ENCODE peak calls at places on chromosomes 2 and 18, in nine cellular contexts. R is choroid plexus epithelial cell; T is MCF 10A; E is stimulated activated CD4-positive, alpha-beta T cell treated with anti-CD3 and anti-CD28 coated beads, TNF-alpha, amount 100 ng/mL, for 4 hours; Y is stimulated activated CD8-positive, alpha-beta memory T cell treated with anti-CD3 and anti-CD28 coated beads, Interleukin-7, amount 100 ng/mL, for 4 hours; J is CD8-positive, alpha-beta memory T cell; D is stimulated activated naive CD8-positive, alpha-beta T cell treated with anti-CD3 and anti-CD28 coated beads, Interleukin-15, amount 100 ng/mL, for 72 hours; H is A549; O is NCI-H146. I is an unnamed sample.

GRCh38 chr2:239818086-239818485 is 207.1 kb downstream of the NDUFA10 start:
- DNase-seq in T (no peak), J (no peak), Y (no peak), E (no peak), R (no peak), O (no peak), H (no peak), D (no peak), I (no peak)

GRCh38 chr2:97889156-97889555 is 106.6 kb downstream of the TMEM131 start:
- DNase-seq in E (no peak), H (no peak), R (no peak), O (no peak), J (no peak), D (no peak), Y (no peak), T (no peak), I (no peak)

GRCh38 chr2:239691720-239692119 is 290.9 kb upstream of the HDAC4 start:
- DNase-seq in R (no peak), H (no peak), T (no peak), J (no peak), Y (no peak), E (no peak), O (no peak), D (no peak), I (no peak)

GRCh38 chr2:23900133-23900926 is 26.6 kb downstream of the ATAD2B start:
- DNase-seq in J (no peak), Y (no peak), H (peak; percentile 54), E (no peak), O (no peak), T (peak; percentile 35), D (no peak), R (no peak), I (no peak)

GRCh38 chr2:25960920-25961319 is 21.4 kb downstream of the KIF3C start:
- DNase-seq in T (peak; percentile 51), D (no peak), J (no peak), E (no peak), H (no peak), R (peak; percentile 59), Y (no peak), O (no peak), I (no peak)

GRCh38 chr18:57353940-57354461 is 1.6 kb downstream of the ST8SIA3 start:
- DNase-seq in H (peak; percentile 4), R (peak; percentile 41), E (no peak), J (no peak), T (no peak), Y (no peak), D (peak; percentile 13), O (peak; percentile 77), I (peak; percentile 50)

GRCh38 chr2:28427741-28428412 is 35.2 kb downstream of the FOSL2 start:
- DNase-seq in T (no peak), O (no peak), E (no peak), D (no peak), H (no peak), J (no peak), R (no peak), Y (no peak), I (no peak)

GRCh38 chr2:86000131-86000937 is 105.4 kb downstream of the POLR1A start:
- DNase-seq in O (no peak), H (no peak), D (no peak), Y (no peak), R (peak; percentile 21), E (no peak), J (no peak), T (no peak), I (no peak)

GRCh38 chr2:216956820-216957493 is 97.1 kb upstream of the TNP1 start:
- DNase-seq in D (no peak), R (peak; percentile 55), Y (no peak), E (no peak), J (no peak), T (no peak), O (no peak), H (no peak), I (no peak)

GRCh38 chr18:9949861-9950260 is 36.0 kb downstream of the VAPA start:
- DNase-seq in J (no peak), D (no peak), E (no peak), R (no peak), H (peak; percentile 29), O (no peak), T (no peak), Y (no peak), I (no peak)

GRCh38 chr2:8577573-8577972 is 104.3 kb upstream of the ID2 start:
- DNase-seq in T (no peak), E (no peak), H (no peak), R (no peak), Y (no peak), J (no peak), O (no peak), D (no peak), I (no peak)

GRCh38 chr2:191835539-191836350 is 11.1 kb downstream of the CAVIN2 start:
- DNase-seq in T (no peak), D (no peak), J (no peak), H (no peak), Y (no peak), E (no peak), O (no peak), R (no peak), I (no peak)

GRCh38 chr2:191018663-191019119 is 4.7 kb upstream of the STAT1 start:
- DNase-seq in D (peak; percentile 54), J (peak; percentile 49), Y (no peak), E (no peak), H (no peak), T (no peak), O (no peak), R (no peak), I (no peak)

GRCh38 chr2:79849949-79850348 is 337.1 kb downstream of the CTNNA2 start:
- DNase-seq in T (no peak), H (no peak), J (no peak), D (no peak), Y (no peak), O (no peak), E (no peak), R (no peak), I (no peak)

GRCh38 chr2:31736695-31737454 is 156.1 kb upstream of the SRD5A2 start:
- DNase-seq in O (no peak), Y (no peak), T (no peak), R (no peak), J (no peak), E (no peak), H (no peak), D (no peak), I (no peak)

GRCh38 chr2:22894761-22895160 is 490.2 kb upstream of the KLHL29 start:
- DNase-seq in E (no peak), D (no peak), J (no peak), T (no peak), O (peak; percentile 26), R (no peak), H (no peak), Y (no peak), I (no peak)

GRCh38 chr18:63878343-63878742 is 9.2 kb upstream of the SERPINB2 start:
- DNase-seq in O (no peak), D (no peak), E (no peak), Y (no peak), T (peak; percentile 40), R (peak; percentile 78), J (no peak), H (no peak), I (no peak)

GRCh38 chr18:11872479-11873136 is 21.4 kb downstream of the CHMP1B start:
- DNase-seq in Y (no peak), H (peak; percentile 67), J (no peak), E (no peak), R (peak; percentile 66), D (no peak), T (peak; percentile 73), O (peak; percentile 76), I (no peak)

GRCh38 chr2:217064234-217065103 is 204.6 kb upstream of the TNP1 start:
- DNase-seq in R (peak; percentile 95), E (no peak), H (no peak), T (no peak), O (no peak), Y (no peak), J (no peak), D (no peak), I (no peak)

GRCh38 chr2:190648289-190649034 is 421 bp upstream of the NAB1 start:
- DNase-seq in O (peak; percentile 89), H (peak; percentile 89), E (peak; percentile 75), R (peak; percentile 95), Y (peak; percentile 82), D (peak; percentile 87), J (peak; percentile 94), T (peak; percentile 89), I (peak; percentile 81)

GRCh38 chr2:164934790-164935466 is 20.4 kb downstream of the SLC38A11 start:
- DNase-seq in J (no peak), Y (no peak), R (no peak), T (no peak), O (peak; percentile 95), H (no peak), D (no peak), E (no peak), I (peak; percentile 32)

GRCh38 chr18:79479114-79479760 is 83.5 kb downstream of the NFATC1 start:
- DNase-seq in E (no peak), Y (no peak), D (no peak), J (peak; percentile 37), T (no peak), H (no peak), O (no peak), R (no peak), I (no peak)

GRCh38 chr2:18924905-18925691 is 335.7 kb upstream of the NT5C1B start:
- DNase-seq in E (no peak), T (no peak), H (no peak), J (no peak), O (no peak), D (no peak), R (peak; percentile 92), Y (no peak), I (no peak)

GRCh38 chr2:17752892-17753802 is 463 bp downstream of the SMC6 start:
- DNase-seq in J (peak; percentile 59), T (peak; percentile 38), Y (peak; percentile 0), H (peak; percentile 83), R (peak; percentile 36), E (no peak), O (peak; percentile 77), D (no peak), I (peak; percentile 10)

GRCh38 chr18:57209697-57210096 is 62.8 kb downstream of the BOD1L2 start:
- DNase-seq in T (no peak), R (no peak), Y (no peak), O (peak; percentile 84), H (no peak), D (peak; percentile 31), J (no peak), E (no peak), I (no peak)

GRCh38 chr2:85277416-85278158 is 50.2 kb downstream of the TGOLN2 start:
- DNase-seq in J (no peak), H (no peak), Y (no peak), O (no peak), R (peak; percentile 82), D (no peak), E (no peak), T (no peak), I (peak; percentile 39)

GRCh38 chr2:104473568-104473967 is 380.3 kb upstream of the POU3F3 start:
- DNase-seq in E (no peak), H (no peak), R (no peak), Y (no peak), T (peak; percentile 4), O (no peak), D (no peak), J (no peak), I (no peak)

GRCh38 chr2:28391564-28392296 is 928 bp upstream of the FOSL2 start:
- DNase-seq in J (peak; percentile 76), D (peak; percentile 78), Y (peak; percentile 64), E (no peak), T (peak; percentile 92), O (peak; percentile 77), R (peak; percentile 91), H (peak; percentile 96), I (peak; percentile 93)

GRCh38 chr18:34729264-34729663 is 19.2 kb downstream of the DTNA start:
- DNase-seq in D (no peak), R (peak; percentile 76), J (no peak), O (peak; percentile 47), E (no peak), T (peak; percentile 57), H (peak; percentile 25), Y (no peak), I (no peak)

GRCh38 chr18:26536664-26537063 is 11.7 kb downstream of the KCTD1 start:
- DNase-seq in Y (no peak), E (no peak), J (no peak), R (no peak), T (peak; percentile 56), H (no peak), O (no peak), D (no peak), I (no peak)

GRCh38 chr2:179137191-179137590 is 87.3 kb upstream of the CCDC141 start:
- DNase-seq in E (no peak), J (no peak), Y (no peak), T (peak; percentile 2), O (no peak), H (no peak), R (no peak), D (no peak), I (no peak)

I was measured in mucosa of gallbladder.